ENCODE peak calls at places on chromosome 15, in eight cellular contexts. One of them, this sample, is unnamed.

GRCh38 chr15:80386151-80386550 is 18.0 kb upstream of the ARNT2 start:
- DNase-seq in GM23338: no peak
- DNase-seq in brain pericyte: no peak
- DNase-seq in NB4: no peak
- DNase-seq in activated T-helper 2 cell treated with anti-CD3 and anti-CD28 coated beads, Interferon-gamma antibody, Interleukin-2, Interleukin-4, amounts not matched to agents 10 μg/mL and 5 μg/mL and 100 μg/mL, durations not matched to agents 14 hours and 24 hours and 36 hours: no peak
- DNase-seq in NCI-H1436: no peak
- DNase-seq in Panc1: no peak
- DNase-seq in amniotic stem cell: no peak
- DNase-seq in this sample: no peak

GRCh38 chr15:83282859-83283812 is 1.3 kb downstream of the BNC1 start:
- DNase-seq in GM23338: peak
- DNase-seq in brain pericyte: no peak
- DNase-seq in NB4: no peak
- DNase-seq in activated T-helper 2 cell treated with anti-CD3 and anti-CD28 coated beads, Interferon-gamma antibody, Interleukin-2, Interleukin-4, amounts not matched to agents 10 μg/mL and 5 μg/mL and 100 μg/mL, durations not matched to agents 14 hours and 24 hours and 36 hours: no peak
- DNase-seq in NCI-H1436: no peak
- DNase-seq in Panc1: no peak
- DNase-seq in amniotic stem cell: no peak
- DNase-seq in this sample: peak

GRCh38 chr15:51681303-51681963 is at the start of gene SCG3:
- DNase-seq in GM23338: peak
- DNase-seq in brain pericyte: peak
- DNase-seq in NB4: peak
- DNase-seq in activated T-helper 2 cell treated with anti-CD3 and anti-CD28 coated beads, Interferon-gamma antibody, Interleukin-2, Interleukin-4, amounts not matched to agents 10 μg/mL and 5 μg/mL and 100 μg/mL, durations not matched to agents 14 hours and 24 hours and 36 hours: peak
- DNase-seq in NCI-H1436: peak
- DNase-seq in Panc1: no peak
- DNase-seq in amniotic stem cell: no peak
- DNase-seq in this sample: peak

GRCh38 chr15:66098019-66098363 is 155.6 kb downstream of the MEGF11 start:
- DNase-seq in GM23338: no peak
- DNase-seq in brain pericyte: no peak
- DNase-seq in NB4: no peak
- DNase-seq in activated T-helper 2 cell treated with anti-CD3 and anti-CD28 coated beads, Interferon-gamma antibody, Interleukin-2, Interleukin-4, amounts not matched to agents 10 μg/mL and 5 μg/mL and 100 μg/mL, durations not matched to agents 14 hours and 24 hours and 36 hours: no peak
- DNase-seq in NCI-H1436: no peak
- DNase-seq in Panc1: no peak
- DNase-seq in amniotic stem cell: no peak
- DNase-seq in this sample: no peak

GRCh38 chr15:77627067-77627466 is 5.6 kb downstream of the LINGO1 start:
- DNase-seq in GM23338: no peak
- DNase-seq in brain pericyte: no peak
- DNase-seq in NB4: no peak
- DNase-seq in activated T-helper 2 cell treated with anti-CD3 and anti-CD28 coated beads, Interferon-gamma antibody, Interleukin-2, Interleukin-4, amounts not matched to agents 10 μg/mL and 5 μg/mL and 100 μg/mL, durations not matched to agents 14 hours and 24 hours and 36 hours: no peak
- DNase-seq in NCI-H1436: peak
- DNase-seq in Panc1: no peak
- DNase-seq in amniotic stem cell: no peak
- DNase-seq in this sample: no peak

GRCh38 chr15:58748787-58749531 is 548 bp downstream of the ADAM10 start:
- DNase-seq in GM23338: peak
- DNase-seq in brain pericyte: no peak
- DNase-seq in NB4: peak
- DNase-seq in activated T-helper 2 cell treated with anti-CD3 and anti-CD28 coated beads, Interferon-gamma antibody, Interleukin-2, Interleukin-4, amounts not matched to agents 10 μg/mL and 5 μg/mL and 100 μg/mL, durations not matched to agents 14 hours and 24 hours and 36 hours: peak
- DNase-seq in NCI-H1436: peak
- DNase-seq in Panc1: no peak
- DNase-seq in amniotic stem cell: no peak
- DNase-seq in this sample: peak

GRCh38 chr15:31371520-31372240 is 45.0 kb downstream of the KLF13 start:
- DNase-seq in GM23338: no peak
- DNase-seq in brain pericyte: no peak
- DNase-seq in NB4: no peak
- DNase-seq in activated T-helper 2 cell treated with anti-CD3 and anti-CD28 coated beads, Interferon-gamma antibody, Interleukin-2, Interleukin-4, amounts not matched to agents 10 μg/mL and 5 μg/mL and 100 μg/mL, durations not matched to agents 14 hours and 24 hours and 36 hours: no peak
- DNase-seq in NCI-H1436: no peak
- DNase-seq in Panc1: no peak
- DNase-seq in amniotic stem cell: no peak
- DNase-seq in this sample: no peak

GRCh38 chr15:65903296-65904073 is 34.2 kb downstream of the RAB11A start:
- DNase-seq in GM23338: no peak
- DNase-seq in brain pericyte: no peak
- DNase-seq in NB4: no peak
- DNase-seq in activated T-helper 2 cell treated with anti-CD3 and anti-CD28 coated beads, Interferon-gamma antibody, Interleukin-2, Interleukin-4, amounts not matched to agents 10 μg/mL and 5 μg/mL and 100 μg/mL, durations not matched to agents 14 hours and 24 hours and 36 hours: no peak
- DNase-seq in NCI-H1436: no peak
- DNase-seq in Panc1: no peak
- DNase-seq in amniotic stem cell: no peak
- DNase-seq in this sample: peak

GRCh38 chr15:60605879-60606304 is 127.0 kb upstream of the ICE2 start:
- DNase-seq in GM23338: no peak
- DNase-seq in brain pericyte: no peak
- DNase-seq in NB4: no peak
- DNase-seq in activated T-helper 2 cell treated with anti-CD3 and anti-CD28 coated beads, Interferon-gamma antibody, Interleukin-2, Interleukin-4, amounts not matched to agents 10 μg/mL and 5 μg/mL and 100 μg/mL, durations not matched to agents 14 hours and 24 hours and 36 hours: no peak
- DNase-seq in NCI-H1436: no peak
- DNase-seq in Panc1: no peak
- DNase-seq in amniotic stem cell: no peak
- DNase-seq in this sample: peak